ENCODE peak calls at places on chromosome 16, in eight cellular contexts. M, T, P, G, W, C, B and A are unnamed samples. For H3K36me3, the result is how much of the 10 kb centered on the place peaks cover.

GRCh38 chr16:55443434-55443833 is 35.6 kb upstream of the MMP2 start:
- DNase-seq in M (no peak), T (no peak), P (no peak), G (no peak), W (peak), C (no peak), B (no peak), A (no peak)

GRCh38 chr16:88570691-88571092 is 489 bp downstream of the ZC3H18 start:
- DNase-seq in M (peak), T (no peak), P (no peak), G (peak), W (peak), C (no peak), B (peak), A (no peak)

GRCh38 chr16:28984619-28985135 is at the start of gene LAT:
- DNase-seq in M (peak), T (no peak), P (peak), G (no peak), W (no peak), C (no peak), B (peak), A (no peak)

GRCh38 chr16:83973581-83974385 is 5.7 kb downstream of the NECAB2 start:
- DNase-seq in M (no peak), T (no peak), P (no peak), G (no peak), W (no peak), C (no peak), B (no peak), A (no peak)

GRCh38 chr16:88759245-88759975 is 25.6 kb downstream of the PIEZO1 start:
- DNase-seq in M (peak), T (peak), P (no peak), G (peak), W (no peak), C (no peak), B (peak), A (no peak)

GRCh38 chr16:84825896-84826557 is 6.2 kb downstream of the CRISPLD2 start:
- DNase-seq in M (no peak), T (no peak), P (no peak), G (no peak), W (no peak), C (no peak), B (no peak), A (no peak)

GRCh38 chr16:62872339-62872738 is 836.1 kb upstream of the CDH8 start:
- DNase-seq in M (no peak), T (no peak), P (no peak), G (no peak), W (no peak), C (no peak), B (no peak), A (no peak)

GRCh38 chr16:75764154-75764768 is 38.0 kb upstream of the CPHXL start:
- DNase-seq in M (peak), T (peak), P (peak), G (peak), W (peak), C (peak), B (peak), A (peak)

GRCh38 chr16:19715566-19715965 is 2.5 kb downstream of the KNOP1 start:
- DNase-seq in M (no peak), T (no peak), P (no peak), G (no peak), W (peak), C (no peak), B (no peak), A (no peak)

GRCh38 chr16:68756250-68757051 is 19.4 kb downstream of the CDH1 start:
- DNase-seq in M (peak), T (no peak), P (no peak), G (peak), W (peak), C (peak), B (peak), A (no peak)

GRCh38 chr16:70804153-70804728 is 3.3 kb upstream of the VAC14 start:
- DNase-seq in M (no peak), T (no peak), P (no peak), G (peak), W (peak), C (no peak), B (no peak), A (no peak)

GRCh38 chr16:4409081-4409932 is 7.1 kb downstream of the CORO7 start:
- DNase-seq in M (no peak), T (peak), P (no peak), G (no peak), W (no peak), C (peak), B (no peak), A (no peak)

GRCh38 chr16:87203060-87203656 is 114.0 kb downstream of the C16orf95 start:
- DNase-seq in M (peak), T (peak), P (peak), G (peak), W (peak), C (peak), B (peak), A (peak)

GRCh38 chr16:65294708-65295107 is 172.8 kb upstream of the CDH11 start:
- DNase-seq in M (no peak), T (peak), P (no peak), G (no peak), W (no peak), C (no peak), B (no peak), A (no peak)

GRCh38 chr16:65294154-65294553 is 172.3 kb upstream of the CDH11 start:
- DNase-seq in M (no peak), T (no peak), P (no peak), G (no peak), W (no peak), C (no peak), B (no peak), A (no peak)

GRCh38 chr16:65301029-65301428 is 179.2 kb upstream of the CDH11 start:
- DNase-seq in M (no peak), T (no peak), P (no peak), G (no peak), W (no peak), C (no peak), B (no peak), A (no peak)

GRCh38 chr16:65295527-65295926 is 173.7 kb upstream of the CDH11 start:
- DNase-seq in M (no peak), T (no peak), P (no peak), G (no peak), W (no peak), C (no peak), B (no peak), A (no peak)

DNA sequence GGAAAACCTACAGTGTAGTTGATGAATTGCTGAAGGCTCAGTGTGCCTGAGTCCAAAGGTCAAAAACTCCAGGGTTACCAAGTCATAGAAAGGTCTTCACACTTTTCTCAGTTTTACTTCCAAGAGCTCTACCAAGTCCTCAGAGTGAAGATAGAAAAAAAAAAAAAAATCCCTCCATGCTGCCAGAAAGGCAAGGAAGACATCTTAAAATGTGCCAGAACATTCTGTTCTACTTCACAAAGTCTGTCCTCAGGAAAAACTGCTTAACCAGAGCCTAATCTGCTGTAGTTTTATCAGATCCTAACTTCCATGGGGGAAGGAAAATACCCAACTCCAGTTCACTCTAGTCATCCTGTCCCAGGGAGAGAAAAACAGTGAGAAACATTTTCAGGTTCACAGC is 175.6 kb upstream of the CDH11 start:
- DNase-seq in M (no peak), T (no peak), P (no peak), G (peak), W (no peak), C (no peak), B (no peak), A (no peak)
- H3K36me3 ChIP-seq in M (under half), T (under half), P (under half), G (under half), W (under half), C (under half), B (under half), A (under half)

GRCh38 chr16:81702506-81702905 is 76.6 kb upstream of the PLCG2 start:
- DNase-seq in M (no peak), T (no peak), P (no peak), G (no peak), W (no peak), C (no peak), B (no peak), A (no peak)

GRCh38 chr16:81703177-81704155 is 75.6 kb upstream of the PLCG2 start:
- DNase-seq in M (no peak), T (peak), P (no peak), G (peak), W (peak), C (no peak), B (peak), A (no peak)

GRCh38 chr16:81706327-81707295 is 72.5 kb upstream of the PLCG2 start:
- DNase-seq in M (no peak), T (no peak), P (no peak), G (no peak), W (no peak), C (no peak), B (no peak), A (no peak)

GRCh38 chr16:81707411-81708321 is 71.4 kb upstream of the PLCG2 start:
- DNase-seq in M (peak), T (no peak), P (no peak), G (no peak), W (peak), C (peak), B (peak), A (no peak)

GRCh38 chr16:81705261-81705660 is 73.8 kb upstream of the PLCG2 start:
- DNase-seq in M (no peak), T (no peak), P (no peak), G (no peak), W (no peak), C (no peak), B (no peak), A (no peak)
- H3K36me3 ChIP-seq in M (under half), T (under half), P (under half), G (under half), W (under half), C (under half), B (under half), A (under half)

GRCh38 chr16:85898521-85899442 is at the start of gene IRF8:
- DNase-seq in M (peak), T (peak), P (peak), G (peak), W (no peak), C (peak), B (peak), A (no peak)

GRCh38 chr16:85901110-85901509 is 2.1 kb downstream of the IRF8 start:
- DNase-seq in M (no peak), T (no peak), P (no peak), G (no peak), W (no peak), C (no peak), B (no peak), A (no peak)

GRCh38 chr16:85899444-85899843 is 482 bp downstream of the IRF8 start:
- DNase-seq in M (no peak), T (peak), P (no peak), G (no peak), W (no peak), C (no peak), B (no peak), A (no peak)

GRCh38 chr16:85901760-85902365 is 2.9 kb downstream of the IRF8 start:
- DNase-seq in M (no peak), T (no peak), P (no peak), G (peak), W (no peak), C (no peak), B (no peak), A (no peak)

DNA sequence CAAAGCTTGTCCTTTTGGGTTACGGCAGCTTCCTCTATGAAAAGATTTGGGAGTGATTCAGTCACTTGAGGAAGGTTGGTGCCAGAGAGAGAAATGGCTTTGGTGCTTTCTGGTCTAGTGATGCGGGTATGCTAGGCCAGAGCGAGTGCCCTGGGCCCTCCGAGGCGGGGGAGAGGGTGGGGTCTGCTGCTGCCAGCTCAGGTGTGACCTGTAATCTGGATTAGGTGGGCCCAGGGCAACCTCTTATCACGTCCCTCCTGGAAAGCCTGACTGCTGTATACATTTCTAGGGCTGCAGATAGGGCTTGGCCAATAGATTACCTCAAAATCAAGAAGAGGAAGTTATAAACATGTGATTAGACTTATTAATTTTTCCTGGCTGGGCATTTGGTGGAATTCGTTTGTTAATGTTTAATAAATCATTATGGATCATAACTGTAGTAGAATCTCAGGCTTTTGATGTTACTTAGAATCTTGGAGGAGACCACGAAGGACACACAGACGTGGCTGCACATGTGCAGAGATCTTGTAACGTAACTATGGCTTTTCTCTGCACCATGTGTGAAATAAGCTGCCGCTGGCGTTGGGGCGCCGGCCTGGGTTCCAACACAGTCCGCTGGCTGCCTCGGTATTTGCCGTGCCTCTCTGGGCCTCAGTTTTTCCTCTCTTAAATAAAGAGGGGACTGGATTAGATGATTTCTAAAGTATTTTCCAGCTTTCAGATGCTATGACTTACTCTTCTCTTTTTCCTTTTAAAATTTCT is 1.2 kb downstream of the IRF8 start:
- DNase-seq in M (peak), T (peak), P (no peak), G (no peak), W (no peak), C (peak), B (no peak), A (no peak)
- H3K36me3 ChIP-seq in M (under half), T (under half), P (under half), G (under half), W (under half), C (under half), B (under half), A (under half)

GRCh38 chr16:21963887-21964286 is 10.7 kb downstream of the UQCRC2 start:
- DNase-seq in M (no peak), T (no peak), P (no peak), G (no peak), W (no peak), C (no peak), B (no peak), A (no peak)

GRCh38 chr16:21964353-21964752 is 11.2 kb downstream of the UQCRC2 start:
- DNase-seq in M (no peak), T (no peak), P (no peak), G (no peak), W (no peak), C (no peak), B (no peak), A (no peak)

GRCh38 chr16:21957687-21958346 is 4.7 kb downstream of the UQCRC2 start:
- DNase-seq in M (no peak), T (no peak), P (no peak), G (no peak), W (no peak), C (no peak), B (no peak), A (no peak)

GRCh38 chr16:21959050-21959449 is 5.9 kb downstream of the UQCRC2 start:
- DNase-seq in M (no peak), T (no peak), P (no peak), G (no peak), W (no peak), C (no peak), B (no peak), A (no peak)

GRCh38 chr16:21962475-21962874 is 9.3 kb downstream of the UQCRC2 start:
- DNase-seq in M (no peak), T (no peak), P (no peak), G (no peak), W (no peak), C (no peak), B (no peak), A (no peak)
- H3K36me3 ChIP-seq in M (half or more), T (under half), P (half or more), G (half or more), W (under half), C (half or more), B (under half), A (under half)

DNA sequence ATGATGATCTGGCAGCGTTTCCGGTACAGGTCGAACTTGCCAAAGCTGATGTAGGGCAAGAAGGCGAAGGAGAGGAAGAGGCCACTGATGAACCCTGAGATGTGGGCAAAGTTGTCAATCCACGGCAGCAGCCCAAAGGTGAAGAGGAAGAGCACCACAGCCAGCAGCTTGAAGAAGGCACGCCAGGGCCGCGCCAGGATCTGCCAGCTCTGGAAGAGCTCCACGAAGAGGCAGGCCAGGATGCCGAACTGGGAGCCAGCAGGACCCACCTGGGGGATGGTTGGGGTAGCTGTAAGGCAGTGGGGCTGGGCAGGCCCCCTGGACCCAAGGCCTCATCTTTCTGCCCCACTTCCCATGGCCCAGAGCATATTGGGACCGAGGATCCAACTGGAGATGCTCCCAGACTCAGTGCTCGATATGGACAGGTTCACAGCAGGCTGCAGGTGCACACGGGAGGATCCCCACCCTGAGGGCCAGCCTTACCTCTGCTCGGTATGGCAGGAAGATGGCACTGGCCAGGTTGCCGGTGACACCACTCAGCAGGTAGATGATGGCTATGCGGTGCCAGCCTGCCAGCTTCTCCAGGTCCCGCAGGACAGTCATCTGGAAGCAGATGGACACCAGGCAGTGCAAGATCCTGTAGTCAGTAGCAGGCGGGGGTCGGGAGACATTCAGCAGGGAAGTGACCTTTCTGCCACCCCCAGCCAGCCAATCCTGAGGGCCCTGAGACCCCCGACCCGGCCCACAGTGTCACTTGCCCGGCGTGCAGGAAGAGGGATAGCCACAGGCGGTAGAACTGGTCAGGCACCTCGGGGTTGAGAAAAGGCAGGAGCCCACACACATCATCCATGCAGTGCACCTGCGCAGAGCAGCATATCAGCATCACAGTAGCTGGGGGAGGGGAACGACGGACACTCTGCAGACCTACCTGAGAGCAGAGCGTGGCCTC is 5.1 kb downstream of the SNRNP25 start:
- DNase-seq in M (no peak), T (no peak), P (no peak), G (no peak), W (no peak), C (no peak), B (no peak), A (no peak)
- H3K36me3 ChIP-seq in M (under half), T (under half), P (under half), G (under half), W (half or more), C (under half), B (under half), A (under half)

GRCh38 chr16:48517493-48517892 is 92.5 kb downstream of the N4BP1 start:
- DNase-seq in M (no peak), T (no peak), P (no peak), G (no peak), W (peak), C (no peak), B (no peak), A (no peak)

GRCh38 chr16:48511071-48511540 is 98.9 kb downstream of the N4BP1 start:
- DNase-seq in M (no peak), T (no peak), P (no peak), G (peak), W (peak), C (no peak), B (no peak), A (no peak)

GRCh38 chr16:48507886-48508285 is 102.1 kb downstream of the N4BP1 start:
- DNase-seq in M (no peak), T (no peak), P (no peak), G (no peak), W (no peak), C (no peak), B (no peak), A (no peak)

GRCh38 chr16:48507346-48507745 is 102.6 kb downstream of the N4BP1 start:
- DNase-seq in M (no peak), T (no peak), P (no peak), G (no peak), W (no peak), C (no peak), B (no peak), A (no peak)

DNA sequence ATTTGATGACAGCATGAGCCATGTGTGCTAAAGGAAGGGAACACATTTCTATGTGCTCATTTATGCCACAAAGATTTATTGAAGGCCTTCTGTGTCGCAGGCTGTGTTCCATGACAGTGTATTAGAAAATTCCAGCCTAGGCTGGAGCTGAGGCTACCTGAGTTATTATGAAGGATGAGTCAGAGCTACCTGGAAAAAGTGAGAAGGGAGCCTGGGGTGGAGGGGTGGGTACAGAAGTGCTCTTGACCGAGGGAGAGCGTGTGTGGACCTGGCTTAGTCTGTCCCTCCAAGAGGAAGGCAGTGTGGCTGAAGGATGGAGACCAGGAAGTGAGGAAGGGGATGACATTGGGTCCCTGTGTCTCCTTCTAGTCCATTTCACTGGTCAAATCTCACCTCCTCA is 98.3 kb downstream of the N4BP1 start:
- DNase-seq in M (no peak), T (no peak), P (no peak), G (no peak), W (peak), C (no peak), B (no peak), A (no peak)
- H3K36me3 ChIP-seq in M (under half), T (under half), P (under half), G (under half), W (under half), C (under half), B (under half), A (under half)

DNA sequence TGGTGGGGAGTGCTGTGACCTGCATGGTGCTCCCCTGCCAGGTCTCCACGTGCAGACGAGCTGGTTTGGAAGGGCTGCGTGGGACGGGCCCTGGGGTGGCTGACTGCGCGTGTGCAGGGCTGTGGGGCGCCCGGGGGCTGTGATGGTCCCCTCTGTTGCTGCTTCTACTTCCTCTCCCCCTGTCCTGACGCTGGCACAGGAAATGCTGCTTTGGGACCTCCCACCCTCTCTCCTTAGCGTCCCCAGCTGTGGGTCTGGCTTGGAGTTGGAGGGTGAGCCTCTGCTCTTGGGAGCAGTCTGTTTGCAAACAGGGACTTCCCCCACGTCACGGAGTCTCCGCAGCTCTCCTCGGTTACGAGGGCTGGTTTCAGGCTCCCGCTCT is 35.2 kb downstream of the TSC2 start:
- DNase-seq in M (no peak), T (no peak), P (no peak), G (no peak), W (no peak), C (no peak), B (no peak), A (no peak)
- H3K36me3 ChIP-seq in M (under half), T (under half), P (under half), G (under half), W (under half), C (under half), B (under half), A (under half)

GRCh38 chr16:8894736-8895334 is 12.7 kb downstream of the LITAFD start:
- DNase-seq in M (no peak), T (no peak), P (no peak), G (no peak), W (no peak), C (peak), B (no peak), A (no peak)
- H3K36me3 ChIP-seq in M (under half), T (under half), P (half or more), G (half or more), W (under half), C (half or more), B (under half), A (under half)

GRCh38 chr16:53234836-53235235 is 180.0 kb downstream of the CHD9 start:
- DNase-seq in M (no peak), T (no peak), P (no peak), G (no peak), W (no peak), C (no peak), B (no peak), A (no peak)
- H3K36me3 ChIP-seq in M (under half), T (under half), P (under half), G (half or more), W (under half), C (under half), B (under half), A (under half)